ENCODE peak calls at places on chromosomes 2 and 18, in four cellular contexts. L is AML-193, T is IMR-90, W is NCI-H2171 treated with DMSO at 0.1 percent for 48 hours. Q is an unnamed sample.

GRCh38 chr2:147449323-147450080 is 395.3 kb upstream of the ACVR2A start:
- DNase-seq in L (no peak), T (no peak), W (no peak), Q (no peak)

GRCh38 chr18:57859314-57859713 is 56.2 kb upstream of the ATP8B1 start:
- DNase-seq in L (peak), T (no peak), W (peak), Q (peak)

GRCh38 chr18:31268985-31269406 is 49.0 kb upstream of the DSG1 start:
- DNase-seq in L (no peak), T (no peak), W (no peak), Q (no peak)

GRCh38 chr2:54772531-54772930 is 49.1 kb downstream of the EML6 start:
- DNase-seq in L (no peak), T (no peak), W (peak), Q (no peak)

GRCh38 chr2:78082555-78082954 is 560.4 kb upstream of the LRRTM4 start:
- DNase-seq in L (no peak), T (no peak), W (no peak), Q (no peak)

GRCh38 chr2:20723543-20723942 is 56.6 kb downstream of the GDF7 start:
- DNase-seq in L (no peak), T (peak), W (no peak), Q (no peak)

GRCh38 chr18:9386872-9387271 is 52.3 kb downstream of the TWSG1 start:
- DNase-seq in L (no peak), T (no peak), W (no peak), Q (no peak)

GRCh38 chr18:45014047-45014501 is 333.4 kb downstream of the SETBP1 start:
- DNase-seq in L (no peak), T (peak), W (peak), Q (no peak)

GRCh38 chr2:190714958-190715357 is 66.1 kb downstream of the NAB1 start:
- DNase-seq in L (no peak), T (peak), W (no peak), Q (no peak)

GRCh38 chr2:160425794-160426193 is 67.8 kb downstream of the RBMS1 start:
- DNase-seq in L (no peak), T (no peak), W (no peak), Q (no peak)

GRCh38 chr2:8680931-8681760 is 710 bp upstream of the ID2 start:
- DNase-seq in L (peak), T (peak), W (peak), Q (peak)

GRCh38 chr18:58754544-58755068 is 83.3 kb downstream of the MALT1 start:
- DNase-seq in L (no peak), T (no peak), W (no peak), Q (peak)

GRCh38 chr2:160635488-160635887 is 141.9 kb upstream of the RBMS1 start:
- DNase-seq in L (no peak), T (peak), W (no peak), Q (no peak)

GRCh38 chr2:229852565-229852964 is 69.2 kb downstream of the TRIP12 start:
- DNase-seq in L (no peak), T (peak), W (no peak), Q (peak)

GRCh38 chr18:9852266-9853081 is 33.3 kb upstream of the TXNDC2 start:
- DNase-seq in L (no peak), T (no peak), W (no peak), Q (no peak)

GRCh38 chr2:187922841-187923240 is 368.6 kb upstream of the TFPI start:
- DNase-seq in L (no peak), T (peak), W (no peak), Q (no peak)

GRCh38 chr2:85259865-85260264 is 67.9 kb downstream of the TGOLN2 start:
- DNase-seq in L (no peak), T (no peak), W (no peak), Q (no peak)

GRCh38 chr18:63161032-63161727 is 158.4 kb downstream of the BCL2 start:
- DNase-seq in L (no peak), T (no peak), W (no peak), Q (no peak)

GRCh38 chr18:48602759-48603390 is 64.0 kb downstream of the CTIF start:
- DNase-seq in L (no peak), T (no peak), W (no peak), Q (no peak)

GRCh38 chr2:61702088-61702467 is 151.8 kb downstream of the FAM161A start:
- DNase-seq in L (no peak), T (no peak), W (no peak), Q (no peak)

GRCh38 chr2:29009711-29010677 is 28.9 kb downstream of the TOGARAM2 start:
- DNase-seq in L (no peak), T (no peak), W (no peak), Q (no peak)

GRCh38 chr2:156352911-156353310 is 20.4 kb upstream of the NR4A2 start:
- DNase-seq in L (no peak), T (no peak), W (no peak), Q (no peak)

GRCh38 chr18:41126541-41127235 is 828.3 kb upstream of the PIK3C3 start:
- DNase-seq in L (no peak), T (peak), W (no peak), Q (no peak)

GRCh38 chr18:58186258-58186948 is 142.4 kb downstream of the NEDD4L start:
- DNase-seq in L (no peak), T (peak), W (peak), Q (no peak)

GRCh38 chr18:76448262-76449109 is 46.6 kb downstream of the ZNF516 start:
- DNase-seq in L (peak), T (no peak), W (no peak), Q (peak)

GRCh38 chr2:218876562-218877219 is 4.0 kb upstream of the WNT10A start:
- DNase-seq in L (peak), T (peak), W (peak), Q (peak)